ENCODE peak calls at places on chromosomes 11 and 22, in ten cellular contexts. K, S, N, T, E, F, B, Y, D and X are unnamed samples.

GRCh38 chr11:61187505-61188130 is 15.7 kb upstream of the PGA3 start:
- DNase-seq in K (peak; percentile 74), T (peak; percentile 70), Y (peak; percentile 93), D (peak; percentile 91), B (peak; percentile 26), F (no peak), N (peak; percentile 65), S (peak; percentile 82), E (peak; percentile 58), X (peak; percentile 87)

GRCh38 chr11:33389635-33390034 is 132.5 kb downstream of the HIPK3 start:
- DNase-seq in K (no peak), D (no peak), N (no peak), T (no peak), S (no peak), Y (no peak), F (no peak), B (no peak), E (no peak), X (peak; percentile 70)

GRCh38 chr11:125338886-125339811 is 156.9 kb downstream of the FEZ1 start:
- DNase-seq in N (no peak), E (no peak), D (no peak), T (no peak), F (no peak), K (no peak), B (no peak), Y (no peak), S (peak; percentile 51), X (no peak)

GRCh38 chr22:22010358-22010757 is 27.8 kb upstream of the TOP3B start:
- DNase-seq in Y (no peak), F (no peak), E (no peak), B (no peak), T (no peak), K (no peak), S (no peak), N (no peak), D (no peak), X (no peak)

GRCh38 chr11:63764712-63765631 is 3.6 kb downstream of the ZFTA start:
- DNase-seq in T (no peak), F (peak; percentile 73), Y (peak; percentile 68), K (no peak), E (no peak), N (no peak), B (no peak), S (no peak), D (no peak), X (no peak)

GRCh38 chr22:43090130-43090789 is 1.1 kb upstream of the TTLL1 start:
- DNase-seq in N (peak; percentile 71), D (peak; percentile 84), B (no peak), E (peak; percentile 24), F (no peak), K (peak; percentile 90), T (peak; percentile 82), S (no peak), Y (no peak), X (peak; percentile 87)

GRCh38 chr11:116379185-116379828 is 393.5 kb downstream of the BUD13 start:
- DNase-seq in B (no peak), Y (peak; percentile 79), S (no peak), N (no peak), K (no peak), T (peak; percentile 4), D (peak; percentile 31), E (no peak), F (no peak), X (peak; percentile 11)

GRCh38 chr11:128463386-128463829 is 124.0 kb downstream of the ETS1 start:
- DNase-seq in E (peak; percentile 50), K (no peak), D (no peak), B (peak; percentile 93), Y (no peak), S (no peak), N (no peak), F (no peak), T (peak; percentile 34), X (no peak)

GRCh38 chr11:86606270-86606848 is 66.1 kb downstream of the ME3 start:
- DNase-seq in S (no peak), Y (no peak), K (no peak), D (no peak), B (no peak), F (no peak), E (no peak), N (no peak), T (no peak), X (no peak)

GRCh38 chr22:43515411-43515810 is 103.6 kb downstream of the MPPED1 start:
- DNase-seq in E (no peak), B (no peak), Y (no peak), K (no peak), T (no peak), D (no peak), N (no peak), S (no peak), F (no peak), X (no peak)

GRCh38 chr11:27139742-27140141 is 99.1 kb downstream of the BBOX1 start:
- DNase-seq in S (no peak), T (no peak), Y (no peak), B (no peak), N (no peak), D (no peak), F (no peak), K (no peak), E (no peak), X (no peak)

DNA sequence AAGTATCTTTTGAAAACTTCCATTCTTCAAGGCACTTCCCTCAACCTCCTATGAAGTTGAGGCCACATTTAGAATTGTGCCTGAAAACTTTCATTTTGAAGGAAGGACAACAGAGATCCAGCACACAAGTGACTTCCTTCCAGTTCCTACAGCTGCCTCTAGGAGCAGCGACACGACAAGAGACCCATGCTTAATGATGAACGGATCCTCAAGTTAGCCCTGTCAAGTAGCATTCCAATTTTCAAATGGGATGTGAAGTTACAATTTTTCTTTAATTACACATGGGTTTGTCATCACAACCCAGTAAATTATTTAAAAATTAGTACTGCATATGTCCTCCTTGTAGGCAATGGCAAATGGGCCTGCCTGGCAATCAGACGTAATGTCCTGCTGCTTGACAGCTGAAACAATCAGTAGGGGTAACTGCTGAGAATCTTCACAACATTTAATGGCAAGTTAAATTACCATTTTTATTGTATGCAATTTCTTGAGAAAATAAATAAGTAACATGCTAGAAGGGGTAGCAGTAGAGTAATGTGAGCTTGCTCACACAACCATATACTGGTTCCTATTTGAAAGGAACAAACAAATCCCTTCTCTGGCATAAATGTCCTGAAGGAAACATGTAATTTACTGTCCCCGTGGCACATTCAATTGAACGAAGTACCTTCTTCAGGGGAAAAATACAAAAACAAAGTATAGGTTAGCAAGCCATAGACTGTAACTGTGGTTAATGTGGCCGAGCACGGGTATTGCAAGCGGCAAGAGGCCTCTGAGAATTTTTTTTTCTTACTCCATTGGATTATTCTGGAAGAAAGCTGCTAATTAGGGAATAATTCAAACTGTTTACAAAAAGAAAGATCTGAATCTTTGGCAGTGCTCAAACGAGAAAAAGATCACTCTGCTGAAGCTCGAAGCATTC is 288.3 kb downstream of the CADM1 start:
- DNase-seq in E (no peak), D (no peak), B (no peak), N (no peak), F (no peak), T (peak; percentile 8), K (no peak), S (no peak), Y (peak; percentile 75), X (peak; percentile 29)
- TF ChIP-seq CTCF in E (no peak), D (peak; percentile 16), B (peak; percentile 46), N (no peak), F (peak; percentile 24), T (peak; percentile 36), K (peak; percentile 32), S (no peak), Y (peak; percentile 54), X (peak; percentile 27)

DNA sequence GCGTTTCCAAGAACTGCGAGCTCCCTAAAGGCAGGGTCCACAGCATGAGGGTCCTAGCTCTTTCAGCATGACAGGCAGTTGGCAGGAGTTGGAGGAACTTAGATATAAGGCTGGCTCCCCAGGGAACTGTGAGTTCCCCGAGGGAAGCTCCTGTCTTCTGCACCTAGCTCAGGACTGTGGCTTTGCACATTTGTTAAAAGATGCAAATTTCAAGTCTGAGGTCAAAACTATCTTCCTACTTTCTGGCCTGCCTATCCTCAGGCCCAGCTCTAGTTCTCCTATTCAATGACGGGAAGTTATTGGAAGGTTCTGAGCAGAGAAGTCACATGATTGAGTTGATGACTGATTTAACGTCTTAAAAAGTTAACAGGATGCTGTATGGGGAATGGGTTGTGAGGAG is 11.7 kb upstream of the UCP3 start:
- DNase-seq in S (no peak), Y (no peak), F (no peak), T (no peak), K (no peak), E (no peak), N (no peak), D (no peak), B (no peak), X (peak; percentile 57)
- H3K4me3 ChIP-seq in S (no peak overlapping the region), Y (no peak overlapping the region), F (no peak overlapping the region), T (no peak overlapping the region), K (no peak overlapping the region), E (no peak overlapping the region), N (no peak overlapping the region), D (no peak overlapping the region), B (no peak overlapping the region), X (no peak overlapping the region)

DNA sequence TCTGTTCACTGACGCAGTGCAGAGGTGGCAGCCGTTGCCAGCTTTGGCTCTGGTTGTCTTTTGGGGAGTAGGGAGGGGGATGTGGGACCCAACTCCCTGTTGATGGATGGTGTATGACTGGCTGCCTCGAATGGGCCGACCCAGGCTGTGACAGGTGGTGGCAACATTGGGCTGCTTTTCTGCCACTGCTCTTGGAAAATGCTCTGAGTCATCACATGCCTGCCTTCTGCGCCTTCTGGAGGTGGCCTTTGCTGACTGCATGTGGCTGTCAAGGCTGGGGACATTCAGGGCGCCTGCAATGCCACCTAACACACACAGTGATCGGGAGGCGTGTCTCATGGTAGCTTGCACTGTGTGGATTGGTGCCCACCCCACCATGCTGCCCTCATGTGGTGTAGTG is 27.1 kb upstream of the B3GAT1 start:
- DNase-seq in F (no peak), D (no peak), Y (no peak), E (no peak), B (no peak), T (no peak), S (no peak), N (peak; percentile 63), K (no peak), X (no peak)
- TF ChIP-seq CTCF in F (no peak), D (no peak), Y (no peak), E (no peak), B (no peak), T (no peak), S (no peak), N (peak; percentile 20), K (no peak), X (no peak)

DNA sequence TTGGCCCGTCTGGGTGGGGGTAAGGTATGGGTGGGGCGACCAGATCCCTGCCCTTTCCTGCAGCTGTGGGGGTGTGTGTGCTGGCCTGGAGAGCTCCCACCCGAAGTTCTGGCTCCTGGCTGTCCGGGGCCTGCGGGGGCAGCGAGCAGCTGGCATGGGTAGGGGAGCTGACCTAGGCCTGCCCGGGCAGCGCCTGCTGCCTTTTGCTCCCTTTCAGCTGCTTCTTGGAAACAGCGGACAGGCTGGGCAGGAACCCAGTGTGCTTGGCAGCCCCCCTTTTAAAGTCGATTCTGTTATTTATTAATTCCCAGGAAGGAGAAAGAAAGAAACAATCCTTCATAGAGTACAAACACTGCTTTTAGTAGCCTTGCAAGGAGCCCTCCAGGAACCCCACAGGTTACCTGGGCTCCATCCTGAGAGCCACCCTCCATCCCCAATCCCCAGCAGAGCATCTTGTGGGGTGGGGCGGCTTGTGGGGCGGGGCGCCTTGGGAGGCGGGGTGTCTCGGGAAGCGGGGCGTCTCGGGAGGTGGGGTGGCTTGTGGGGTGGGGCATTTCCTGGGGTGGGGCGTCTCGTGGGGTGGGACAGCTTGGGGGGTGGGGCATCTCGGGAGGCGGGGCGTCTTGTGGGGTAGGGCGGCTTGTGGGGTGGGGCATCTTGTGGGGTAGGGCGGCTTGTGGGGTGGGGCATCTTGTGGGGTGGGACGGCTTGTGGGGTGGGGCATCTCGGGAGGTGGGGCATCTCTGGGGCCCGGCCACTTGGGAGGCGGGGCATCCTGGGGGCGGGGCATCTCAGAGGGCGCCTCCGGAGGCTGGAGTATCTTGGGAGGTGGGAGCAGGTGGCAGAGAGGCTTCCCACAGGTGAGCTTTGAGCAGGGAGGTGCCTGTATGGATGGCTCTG is 7.0 kb downstream of the CD81 start:
- DNase-seq in F (peak; percentile 71), E (no peak), Y (peak; percentile 69), S (peak; percentile 89), D (no peak), B (no peak), N (no peak), K (no peak), T (peak; percentile 25), X (peak; percentile 84)
- H3K4me3 ChIP-seq in F (peak overlapping the region; percentile 1), E (peak overlapping the region; percentile 51), Y (peak overlapping the region; percentile 17), S (peak overlapping the region; percentile 28), D (no peak overlapping the region), B (no peak overlapping the region), N (no peak overlapping the region), K (no peak overlapping the region), T (no peak overlapping the region), X (peak overlapping the region; percentile 61)